ENCODE peak calls at places on chromosomes 13 and 19, in seven cellular contexts. E is left colon; J is RPMI7951; N is colonic mucosa; M is psoas muscle; B is heart right ventricle; X is CD4-positive, CD25-positive, alpha-beta regulatory T cell. S is an unnamed sample.

GRCh38 chr13:99916366-99917103 is 55.0 kb downstream of the ZIC5 start:
- DNase-seq in E (no peak), J (peak; percentile 57), N (peak; percentile 46), M (no peak), B (no peak), X (peak; percentile 75), S (no peak)

GRCh38 chr19:38370299-38370698 is 4.1 kb upstream of the PSMD8 start:
- DNase-seq in E (no peak), J (no peak), N (no peak), M (no peak), B (no peak), X (no peak), S (no peak)

GRCh38 chr19:2716275-2716650 is 4.9 kb downstream of the DIRAS1 start:
- DNase-seq in E (no peak), J (no peak), N (no peak), M (no peak), B (no peak), X (no peak), S (no peak)

GRCh38 chr19:8036438-8037099 is 16.0 kb upstream of the CCL25 start:
- DNase-seq in E (no peak), J (no peak), N (no peak), M (no peak), B (no peak), X (no peak), S (no peak)

GRCh38 chr13:105817011-105817410 is 718.5 kb downstream of the EFNB2 start:
- DNase-seq in E (no peak), J (no peak), N (no peak), M (no peak), B (no peak), X (no peak), S (no peak)

GRCh38 chr19:32037998-32038732 is 307.2 kb upstream of the ZNF507 start:
- DNase-seq in E (peak; percentile 32), J (no peak), N (no peak), M (no peak), B (no peak), X (no peak), S (no peak)

GRCh38 chr19:46211201-46211881 is 18.2 kb upstream of the IGFL1 start:
- DNase-seq in E (no peak), J (no peak), N (no peak), M (peak; percentile 32), B (no peak), X (no peak), S (no peak)

GRCh38 chr13:51557875-51558604 is 26.2 kb upstream of the WDFY2 start:
- DNase-seq in E (no peak), J (peak; percentile 48), N (no peak), M (no peak), B (no peak), X (no peak), S (no peak)

GRCh38 chr13:19795956-19796355 is 13.2 kb upstream of the PSPC1 start:
- DNase-seq in E (no peak), J (no peak), N (no peak), M (no peak), B (no peak), X (no peak), S (no peak)

GRCh38 chr13:30341815-30342570 is 34.6 kb upstream of the KATNAL1 start:
- DNase-seq in E (peak; percentile 75), J (peak; percentile 83), N (peak; percentile 62), M (peak; percentile 84), B (peak; percentile 81), X (no peak), S (peak; percentile 94)

GRCh38 chr19:29583196-29584006 is 22.7 kb upstream of the POP4 start:
- DNase-seq in E (no peak), J (peak; percentile 73), N (no peak), M (no peak), B (no peak), X (no peak), S (no peak)

GRCh38 chr13:46079770-46080169 is 25.1 kb downstream of the CPB2 start:
- DNase-seq in E (no peak), J (no peak), N (no peak), M (no peak), B (no peak), X (peak; percentile 16), S (no peak)

GRCh38 chr13:34107814-34108213 is 289.9 kb downstream of the RFC3 start:
- DNase-seq in E (no peak), J (no peak), N (no peak), M (no peak), B (no peak), X (no peak), S (no peak)

GRCh38 chr19:17762505-17763229 is 11.4 kb downstream of the FCHO1 start:
- DNase-seq in E (no peak), J (peak; percentile 77), N (peak; percentile 47), M (no peak), B (no peak), X (no peak), S (no peak)

GRCh38 chr19:47253467-47253881 is 2.9 kb upstream of the CCDC9 start:
- DNase-seq in E (no peak), J (peak; percentile 82), N (no peak), M (no peak), B (no peak), X (no peak), S (no peak)

GRCh38 chr19:884420-885211 is 8.4 kb downstream of the MED16 start:
- DNase-seq in E (no peak), J (no peak), N (no peak), M (no peak), B (no peak), X (no peak), S (no peak)

GRCh38 chr13:51912511-51913225 is 50.9 kb downstream of the CCDC70 start:
- DNase-seq in E (no peak), J (no peak), N (no peak), M (no peak), B (no peak), X (no peak), S (peak; percentile 14)

GRCh38 chr19:33514885-33515485 is 6.6 kb downstream of the PEPD start:
- DNase-seq in E (no peak), J (no peak), N (peak; percentile 30), M (peak; percentile 49), B (peak; percentile 39), X (peak; percentile 68), S (no peak)

GRCh38 chr13:21054313-21054712 is 7.1 kb downstream of the LATS2 start:
- DNase-seq in E (no peak), J (no peak), N (no peak), M (no peak), B (no peak), X (no peak), S (no peak)

S was measured in left lobe of liver.